ENCODE peak calls at places on chromosomes 1 and 21, in seven cellular contexts. C is kidney epithelial cell, I is HFF-Myc, U is fibroblast of lung, D is astrocyte of the spinal cord, L is AG04450, X is neural progenitor cell. A is an unnamed sample.

GRCh38 chr1:98761238-98761637 is 99.7 kb downstream of the SNX7 start:
- DNase-seq in I (no peak), X (peak), D (no peak), L (no peak), U (no peak), C (no peak), A (peak)

GRCh38 chr1:31405578-31406245 is 7.3 kb upstream of the SERINC2 start:
- DNase-seq in I (no peak), U (no peak), D (no peak), X (no peak), C (no peak), L (no peak), A (no peak)

GRCh38 chr21:44897326-44898010 is 23.2 kb downstream of the ITGB2 start:
- DNase-seq in U (no peak), D (no peak), X (peak), I (no peak), C (no peak), L (no peak), A (no peak)

GRCh38 chr1:17119076-17119743 is at the start of gene PADI2:
- DNase-seq in U (peak), D (peak), X (peak), C (no peak), I (no peak), L (no peak), A (peak)

GRCh38 chr1:197066719-197067456 is at the start of gene F13B:
- DNase-seq in U (no peak), C (no peak), L (no peak), I (no peak), X (no peak), D (no peak), A (peak)

GRCh38 chr21:33884361-33885157 is 31.0 kb downstream of the ATP5PO start:
- DNase-seq in U (peak), I (peak), X (no peak), L (no peak), D (peak), C (no peak), A (no peak)

GRCh38 chr1:174297351-174297750 is 138.0 kb downstream of the RABGAP1L start:
- DNase-seq in I (no peak), D (no peak), L (no peak), U (no peak), C (no peak), X (peak), A (no peak)

GRCh38 chr1:229563241-229563640 is 4.7 kb upstream of the ABCB10 start:
- DNase-seq in C (peak), U (no peak), D (no peak), I (no peak), X (peak), L (no peak), A (peak)

GRCh38 chr1:187001198-187001904 is 172.6 kb downstream of the PLA2G4A start:
- DNase-seq in L (peak), U (peak), D (peak), I (peak), C (peak), X (no peak), A (peak)

GRCh38 chr1:2558420-2558819 is 2.2 kb downstream of the TNFRSF14 start:
- DNase-seq in X (no peak), U (no peak), D (no peak), L (no peak), I (no peak), C (no peak), A (no peak)

GRCh38 chr1:210978316-210978993 is 155.5 kb downstream of the KCNH1 start:
- DNase-seq in I (no peak), C (peak), D (no peak), U (no peak), L (no peak), X (no peak), A (no peak)

GRCh38 chr1:226736908-226737818 is 1.9 kb downstream of the ITPKB start:
- DNase-seq in I (no peak), L (no peak), U (peak), C (no peak), X (peak), D (peak), A (peak)

GRCh38 chr1:98991127-98992003 is 13.3 kb downstream of the PLPPR5 start:
- DNase-seq in C (peak), X (peak), L (peak), D (peak), U (peak), I (peak), A (peak)

GRCh38 chr21:42837421-42838211 is 41.7 kb downstream of the WDR4 start:
- DNase-seq in C (no peak), X (no peak), D (no peak), I (no peak), U (no peak), L (no peak), A (no peak)

GRCh38 chr1:31765041-31765467 is 914 bp upstream of the ADGRB2 start:
- DNase-seq in C (no peak), X (peak), D (no peak), I (no peak), U (no peak), L (no peak), A (no peak)

GRCh38 chr1:63593887-63594617 is 841 bp downstream of the PGM1 start:
- DNase-seq in I (no peak), U (peak), X (peak), D (peak), C (peak), L (no peak), A (peak)

GRCh38 chr1:28199328-28200233 is 23.1 kb upstream of the PTAFR start:
- DNase-seq in I (no peak), D (no peak), C (no peak), L (no peak), U (no peak), X (no peak), A (no peak)

GRCh38 chr1:102970496-102971078 is 137.7 kb downstream of the COL11A1 start:
- DNase-seq in I (peak), L (peak), U (peak), D (peak), X (peak), C (peak), A (peak)

GRCh38 chr1:99766378-99766800 is at the start of gene FRRS1:
- DNase-seq in C (peak), X (peak), U (peak), D (peak), L (peak), I (peak), A (peak)

GRCh38 chr21:36322083-36322424 is 2.1 kb downstream of the MORC3 start:
- DNase-seq in L (no peak), C (no peak), I (no peak), X (no peak), D (no peak), U (no peak), A (no peak)

GRCh38 chr1:198234511-198235251 is 77.9 kb downstream of the NEK7 start:
- DNase-seq in X (peak), L (no peak), I (no peak), C (no peak), D (peak), U (peak), A (peak)

GRCh38 chr1:162040657-162041056 is 17.0 kb upstream of the OLFML2B start:
- DNase-seq in U (peak), D (peak), I (no peak), L (no peak), X (peak), C (no peak), A (peak)

GRCh38 chr1:17539526-17540254 is at the start of gene ARHGEF10L:
- DNase-seq in D (no peak), L (no peak), I (no peak), X (peak), C (no peak), U (no peak), A (no peak)

GRCh38 chr1:53091841-53092645 is 30.0 kb downstream of the PODN start:
- DNase-seq in D (no peak), X (no peak), C (no peak), L (no peak), I (no peak), U (peak), A (peak)

GRCh38 chr1:59043796-59044195 is 253.1 kb upstream of the FGGY start:
- DNase-seq in D (peak), L (peak), I (peak), C (no peak), U (peak), X (no peak), A (peak)

GRCh38 chr1:27569088-27569459 is 34.9 kb downstream of the AHDC1 start:
- DNase-seq in X (peak), U (no peak), D (no peak), I (no peak), C (no peak), L (no peak), A (no peak)

GRCh38 chr1:5885471-5886139 is 106.6 kb downstream of the NPHP4 start:
- DNase-seq in X (no peak), L (no peak), I (no peak), C (no peak), D (no peak), U (no peak), A (no peak)

GRCh38 chr1:18942340-18942739 is 14.1 kb downstream of the IFFO2 start:
- DNase-seq in U (no peak), C (no peak), X (no peak), D (no peak), L (no peak), I (no peak), A (no peak)

GRCh38 chr1:153343040-153343681 is 5.5 kb downstream of the PGLYRP4 start:
- DNase-seq in D (no peak), L (no peak), C (no peak), I (no peak), X (no peak), U (peak), A (no peak)

GRCh38 chr1:74480068-74480467 is 32.3 kb downstream of the LRRC53 start:
- DNase-seq in I (no peak), L (no peak), X (no peak), C (no peak), U (no peak), D (no peak), A (no peak)

GRCh38 chr1:221620437-221621384 is 121.2 kb downstream of the DUSP10 start:
- DNase-seq in U (peak), C (no peak), L (no peak), D (peak), X (no peak), I (no peak), A (peak)

GRCh38 chr1:87167855-87168630 is 160.6 kb upstream of the LMO4 start:
- DNase-seq in D (peak), C (no peak), I (no peak), X (no peak), U (no peak), L (no peak), A (no peak)

GRCh38 chr1:58047265-58047858 is 499.2 kb downstream of the OMA1 start:
- DNase-seq in D (no peak), C (no peak), I (no peak), L (no peak), X (peak), U (no peak), A (peak)

GRCh38 chr1:150981177-150981804 is 801 bp upstream of the ANXA9 start:
- DNase-seq in X (peak), U (no peak), L (no peak), I (no peak), D (no peak), C (no peak), A (no peak)

GRCh38 chr1:150976879-150977694 is 2.5 kb upstream of the CERS2 start:
- DNase-seq in C (peak), D (no peak), L (no peak), I (peak), X (peak), U (no peak), A (no peak)

GRCh38 chr1:150979007-150979722 is 2.9 kb upstream of the ANXA9 start:
- DNase-seq in C (no peak), U (peak), D (peak), X (peak), I (peak), L (peak), A (peak)

GRCh38 chr1:150981805-150982712 is at the start of gene ANXA9:
- DNase-seq in C (no peak), D (no peak), X (no peak), U (no peak), I (no peak), L (no peak), A (peak)

DNA sequence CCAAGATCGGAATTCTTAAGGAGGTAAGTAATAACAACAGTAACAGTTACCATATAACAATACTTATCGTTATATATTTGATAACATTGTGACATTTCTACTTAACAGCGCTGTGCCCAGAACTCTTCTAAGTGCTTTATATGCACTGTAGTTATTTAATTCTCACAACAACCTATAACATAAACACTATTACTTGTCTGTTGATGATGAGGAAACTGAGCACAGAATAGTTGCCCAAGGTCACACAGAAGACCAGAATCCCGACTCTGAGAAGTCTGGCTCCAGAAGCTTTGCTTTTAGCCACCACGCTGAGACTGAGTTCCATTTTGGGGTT is 2.4 kb upstream of the ANXA9 start:
- DNase-seq in I (no peak), D (no peak), C (no peak), X (no peak), L (no peak), U (no peak), A (no peak)
- H3K4me3 ChIP-seq in I (no peak), D (no peak), C (no peak), X (no peak), L (no peak), U (no peak), A (no peak)

DNA sequence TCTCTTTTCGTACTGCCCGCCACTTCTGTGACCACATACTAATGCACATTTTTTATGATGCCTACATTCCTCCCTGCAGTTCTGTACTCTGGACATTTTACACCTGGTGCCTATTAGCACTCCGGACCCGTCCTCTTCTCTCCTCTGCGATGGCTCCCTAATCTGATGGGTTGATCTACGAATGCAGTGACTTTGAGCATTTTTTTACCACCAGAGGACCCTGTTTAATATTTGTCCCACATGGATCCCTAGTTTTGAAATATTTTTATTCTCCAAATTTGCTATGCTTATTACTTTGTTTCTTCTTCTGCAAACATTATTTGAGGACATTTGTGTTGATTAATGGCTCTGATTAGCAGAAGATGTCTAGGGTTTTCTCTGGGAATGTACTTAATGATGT is 5.2 kb downstream of the PPFIA4 start:
- DNase-seq in I (no peak), C (no peak), L (no peak), U (no peak), D (no peak), X (no peak), A (no peak)
- TF ChIP-seq CTCF in I (peak), C (no peak), L (no peak), U (no peak), D (peak), X (peak), A (no peak)

GRCh38 chr1:95021794-95022193 is 51.0 kb downstream of the ALG14 start:
- DNase-seq in C (no peak), D (peak), L (no peak), X (no peak), I (no peak), U (peak), A (peak)

GRCh38 chr1:95023399-95024050 is 49.2 kb downstream of the ALG14 start:
- DNase-seq in I (no peak), X (no peak), U (peak), D (peak), L (peak), C (peak), A (peak)

GRCh38 chr1:95018602-95019369 is 54.0 kb downstream of the ALG14 start:
- DNase-seq in U (peak), L (no peak), D (peak), I (no peak), C (peak), X (no peak), A (peak)

GRCh38 chr1:95021085-95021484 is 51.7 kb downstream of the ALG14 start:
- DNase-seq in D (no peak), C (no peak), U (peak), L (no peak), I (no peak), X (no peak), A (no peak)

DNA sequence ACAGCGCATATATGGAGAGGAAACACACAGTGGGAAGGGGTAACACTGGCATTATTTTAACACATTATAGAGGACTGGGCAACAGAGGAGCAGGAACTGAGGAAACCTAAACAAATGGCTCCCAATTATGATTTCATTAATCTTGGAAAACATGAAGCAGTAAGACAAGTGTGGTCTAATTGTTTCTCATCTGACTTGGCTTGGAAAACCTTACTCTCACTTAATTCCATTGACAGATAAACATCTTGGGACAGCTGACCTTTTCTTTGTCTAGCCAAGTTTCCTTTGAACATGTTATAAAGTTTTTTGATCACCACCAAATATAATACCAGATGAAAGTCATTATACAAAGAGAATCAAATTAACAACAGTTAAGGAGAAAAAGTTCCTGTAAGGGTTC is 50.2 kb downstream of the ALG14 start:
- DNase-seq in I (no peak), D (no peak), L (no peak), U (peak), C (no peak), X (no peak), A (no peak)
- H3K4me3 ChIP-seq in I (no peak), D (no peak), L (no peak), U (no peak), C (no peak), X (no peak), A (no peak)

GRCh38 chr1:201327687-201328240 is 44.5 kb downstream of the PKP1 start:
- DNase-seq in D (no peak), I (no peak), L (no peak), X (no peak), C (no peak), U (no peak), A (no peak)
- TF ChIP-seq CTCF in D (no peak), I (no peak), L (no peak), X (no peak), C (no peak), U (no peak), A (no peak)

GRCh38 chr1:47178665-47179022 is 11.2 kb downstream of the PDZK1IP1 start:
- DNase-seq in I (no peak), D (no peak), U (no peak), X (no peak), C (no peak), L (no peak), A (no peak)
- H3K4me3 ChIP-seq in I (peak), D (peak), U (no peak), X (peak), C (peak), L (no peak), A (peak)

DNA sequence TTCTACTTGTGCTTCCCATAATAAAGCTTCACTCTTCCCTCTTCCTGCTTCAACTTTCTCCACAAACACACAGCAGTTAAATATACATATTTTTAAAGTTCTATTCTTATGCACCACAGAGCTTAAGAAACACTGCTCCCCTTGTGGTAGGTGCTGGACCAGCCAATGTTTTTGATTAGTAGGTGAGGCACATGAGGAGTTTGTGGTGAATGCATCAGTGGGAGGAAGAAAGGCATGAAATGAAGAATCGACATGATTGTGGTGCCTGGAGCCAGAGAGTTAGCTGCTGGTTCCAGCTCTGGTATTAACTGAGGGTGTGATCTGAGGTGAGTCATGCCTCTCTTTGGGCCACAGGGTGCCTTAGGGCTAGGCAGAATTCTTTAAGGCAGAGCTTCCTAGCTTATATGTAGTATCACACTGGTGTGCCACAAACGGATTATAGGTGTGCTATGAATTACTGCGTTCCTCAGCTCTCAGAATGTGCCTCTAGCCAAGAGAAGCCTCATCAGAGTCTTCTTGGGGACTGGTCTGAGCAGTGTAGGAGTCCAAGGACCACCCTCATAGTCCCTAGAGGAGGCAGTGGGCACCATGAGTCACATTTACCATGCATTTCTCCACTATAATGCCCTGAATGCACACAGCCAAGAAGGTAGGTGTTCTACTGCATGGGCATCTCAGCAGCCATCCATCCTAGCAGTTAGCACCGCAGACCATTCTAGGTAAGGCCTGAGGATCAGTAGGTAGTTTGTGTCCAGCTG is 97.4 kb upstream of the SGIP1 start:
- DNase-seq in U (peak), D (peak), X (no peak), I (peak), C (peak), L (peak), A (peak)
- TF ChIP-seq CTCF in U (no peak), D (peak), X (peak), I (peak), C (peak), L (peak), A (peak)

GRCh38 chr1:167764458-167765330 is 42.9 kb downstream of the MPZL1 start:
- DNase-seq in D (no peak), I (no peak), C (no peak), L (no peak), U (no peak), X (no peak), A (no peak)

GRCh38 chr1:167766538-167766937 is 44.8 kb downstream of the MPZL1 start:
- DNase-seq in I (no peak), U (no peak), C (no peak), L (no peak), D (no peak), X (no peak), A (no peak)

GRCh38 chr1:167770127-167770526 is 48.3 kb downstream of the MPZL1 start:
- DNase-seq in I (no peak), L (no peak), C (no peak), X (peak), D (no peak), U (no peak), A (no peak)

GRCh38 chr1:167765496-167765895 is 43.7 kb downstream of the MPZL1 start:
- DNase-seq in L (no peak), I (no peak), C (no peak), D (no peak), X (no peak), U (no peak), A (no peak)

DNA sequence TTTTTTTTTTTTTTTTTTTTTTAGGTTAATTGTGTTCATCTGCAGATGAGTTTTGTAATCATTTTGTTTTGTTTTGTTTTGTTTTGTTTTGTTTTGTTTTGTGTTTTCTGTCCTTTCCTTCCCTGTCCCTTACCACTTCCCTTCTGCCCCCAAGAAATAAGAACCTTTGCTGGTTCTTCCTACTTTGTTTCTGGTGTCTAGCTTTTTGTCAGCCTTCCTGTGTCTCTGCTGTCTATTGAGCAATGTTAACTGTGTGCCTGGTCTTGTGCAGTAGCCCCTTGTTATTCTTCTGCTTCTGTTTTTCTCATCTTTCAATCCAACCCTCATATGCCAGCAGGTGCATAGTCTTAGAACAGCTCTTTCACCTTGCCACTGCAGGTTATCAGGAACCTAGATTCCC is 46.0 kb downstream of the MPZL1 start:
- DNase-seq in I (no peak), U (no peak), C (no peak), D (no peak), X (no peak), L (no peak), A (no peak)
- H3K4me3 ChIP-seq in I (no peak), U (no peak), C (no peak), D (no peak), X (no peak), L (no peak), A (no peak)

A was measured in choroid plexus epithelial cell.